ENCODE peak calls at places on chromosomes 13 and 19, in seven cellular contexts. N is naive B cell; T is left colon; E is cardiac fibroblast; W is GM04504; P is stimulated activated CD4-positive, alpha-beta T cell treated with anti-CD3 and anti-CD28 coated beads, Interleukin-1b, Interleukin-23, amount 100 ng/mL, for 1 hour; O is activated T-cell treated with anti-CD3 and anti-CD28 coated beads for 1 hour. X is an unnamed sample.

GRCh38 chr19:11306337-11306736 is 10.4 kb downstream of the TSPAN16 start:
- DNase-seq in E (no peak), W (no peak), P (no peak), O (no peak), N (no peak), T (no peak), X (no peak)

GRCh38 chr13:51957377-51958216 is 53.7 kb downstream of the ATP7B start:
- DNase-seq in P (no peak), W (no peak), O (no peak), T (no peak), N (no peak), E (no peak), X (no peak)

GRCh38 chr13:100490692-100491091 is 97.9 kb downstream of the GGACT start:
- DNase-seq in N (no peak), P (no peak), T (no peak), O (no peak), E (no peak), W (no peak), X (no peak)

GRCh38 chr13:98368019-98368418 is 190.9 kb upstream of the RNF113B start:
- DNase-seq in E (no peak), W (peak; percentile 38), P (no peak), N (no peak), T (no peak), O (no peak), X (no peak)

GRCh38 chr13:45333973-45334922 is 6.7 kb downstream of the TPT1 start:
- DNase-seq in W (no peak), O (peak; percentile 11), E (peak; percentile 49), P (no peak), T (no peak), N (no peak), X (peak; percentile 68)

GRCh38 chr19:13935765-13936486 is 2.3 kb downstream of the PODNL1 start:
- DNase-seq in E (peak; percentile 34), N (no peak), T (no peak), O (no peak), W (no peak), P (no peak), X (no peak)

GRCh38 chr19:18846862-18847515 is 15.2 kb downstream of the UPF1 start:
- DNase-seq in O (peak; percentile 59), T (peak; percentile 85), P (peak; percentile 24), W (peak; percentile 71), E (peak; percentile 85), N (peak; percentile 60), X (peak; percentile 79)

GRCh38 chr19:11539495-11540365 is 1.1 kb downstream of the CNN1 start:
- DNase-seq in P (no peak), N (no peak), T (peak; percentile 26), W (no peak), E (no peak), O (no peak), X (no peak)

GRCh38 chr13:64471916-64472315 is 2758.2 kb downstream of the PCDH9 start:
- DNase-seq in E (peak; percentile 72), T (no peak), N (no peak), W (peak; percentile 30), O (no peak), P (no peak), X (no peak)

GRCh38 chr13:25186187-25186586 is 14.1 kb upstream of the AMER2 start:
- DNase-seq in W (no peak), T (no peak), P (no peak), E (no peak), N (no peak), O (no peak), X (no peak)

GRCh38 chr13:101648766-101649489 is 196.5 kb downstream of the ITGBL1 start:
- DNase-seq in O (no peak), E (no peak), T (no peak), W (no peak), N (no peak), P (no peak), X (no peak)

GRCh38 chr19:43634877-43635560 is 4.6 kb downstream of the CADM4 start:
- DNase-seq in E (peak; percentile 29), W (no peak), O (no peak), T (no peak), P (no peak), N (no peak), X (no peak)

GRCh38 chr13:48066310-48066989 is 28.5 kb downstream of the MED4 start:
- DNase-seq in W (no peak), E (peak; percentile 2), N (no peak), P (no peak), O (no peak), T (no peak), X (peak; percentile 67)

GRCh38 chr19:15015946-15016542 is 33.2 kb upstream of the CASP14 start:
- DNase-seq in N (no peak), O (no peak), P (no peak), T (peak; percentile 27), E (peak; percentile 10), W (no peak), X (peak; percentile 38)

GRCh38 chr13:32272021-32272695 is 43.0 kb downstream of the ZAR1L start:
- DNase-seq in W (no peak), P (no peak), T (no peak), E (peak; percentile 40), O (no peak), N (no peak), X (no peak)

GRCh38 chr13:46675016-46675415 is 121.9 kb downstream of the ESD start:
- DNase-seq in E (no peak), O (no peak), P (no peak), N (no peak), T (no peak), W (no peak), X (no peak)

GRCh38 chr13:50957620-50958019 is 48.0 kb downstream of the RNASEH2B start:
- DNase-seq in O (no peak), W (no peak), E (no peak), P (no peak), T (no peak), N (no peak), X (no peak)

X was measured in activated naive CD4-positive, alpha-beta T cell treated with anti-CD3 and anti-CD28 coated beads, Interleukin-2, amount 10 ng/mL, durations not matched to agents 7 days and 5 days.